ENCODE peak calls at places on chromosomes 3 and 15, in seven cellular contexts. V is breast epithelium, Z is ovary, P is BJ, L is right lobe of liver, R is heart right ventricle, X is pancreas. O is an unnamed sample.

GRCh38 chr3:40468018-40468417 is 8.9 kb upstream of the ZNF619 start:
- DNase-seq in V (no peak), Z (no peak), P (no peak), L (no peak), R (no peak), X (no peak), O (no peak)

GRCh38 chr15:70152070-70152480 is 54.4 kb upstream of the TLE3 start:
- DNase-seq in V (no peak), Z (no peak), P (no peak), L (peak), R (no peak), X (no peak), O (no peak)

GRCh38 chr15:76199106-76200082 is 111.9 kb downstream of the ETFA start:
- DNase-seq in V (no peak), Z (peak), P (no peak), L (no peak), R (peak), X (no peak), O (no peak)

GRCh38 chr3:113094514-113094913 is 103.7 kb downstream of the GTPBP8 start:
- DNase-seq in V (no peak), Z (no peak), P (no peak), L (no peak), R (no peak), X (no peak), O (no peak)

GRCh38 chr15:40469776-40470390 is 901 bp upstream of the CHST14 start:
- DNase-seq in V (no peak), Z (no peak), P (no peak), L (no peak), R (no peak), X (no peak), O (no peak)

GRCh38 chr3:137121704-137122314 is 164.0 kb downstream of the IL20RB start:
- DNase-seq in V (no peak), Z (no peak), P (no peak), L (peak), R (no peak), X (no peak), O (no peak)

GRCh38 chr15:43086551-43086950 is 19.3 kb downstream of the UBR1 start:
- DNase-seq in V (no peak), Z (no peak), P (no peak), L (no peak), R (no peak), X (no peak), O (no peak)

GRCh38 chr3:123099331-123100191 is 32.7 kb downstream of the PDIA5 start:
- DNase-seq in V (no peak), Z (no peak), P (no peak), L (no peak), R (no peak), X (no peak), O (no peak)

GRCh38 chr3:45218578-45219390 is 7.3 kb downstream of the TMEM158 start:
- DNase-seq in V (no peak), Z (no peak), P (no peak), L (no peak), R (no peak), X (no peak), O (no peak)

GRCh38 chr3:138031536-138031935 is 21.6 kb downstream of the CLDN18 start:
- DNase-seq in V (no peak), Z (no peak), P (no peak), L (no peak), R (no peak), X (no peak), O (no peak)

GRCh38 chr15:45703670-45704328 is 69.0 kb downstream of the SQOR start:
- DNase-seq in V (no peak), Z (no peak), P (no peak), L (no peak), R (no peak), X (no peak), O (no peak)
- H3K4me3 ChIP-seq in V (no peak), Z (no peak), P (no peak), L (no peak), R (peak), X (no peak), O (peak)

DNA sequence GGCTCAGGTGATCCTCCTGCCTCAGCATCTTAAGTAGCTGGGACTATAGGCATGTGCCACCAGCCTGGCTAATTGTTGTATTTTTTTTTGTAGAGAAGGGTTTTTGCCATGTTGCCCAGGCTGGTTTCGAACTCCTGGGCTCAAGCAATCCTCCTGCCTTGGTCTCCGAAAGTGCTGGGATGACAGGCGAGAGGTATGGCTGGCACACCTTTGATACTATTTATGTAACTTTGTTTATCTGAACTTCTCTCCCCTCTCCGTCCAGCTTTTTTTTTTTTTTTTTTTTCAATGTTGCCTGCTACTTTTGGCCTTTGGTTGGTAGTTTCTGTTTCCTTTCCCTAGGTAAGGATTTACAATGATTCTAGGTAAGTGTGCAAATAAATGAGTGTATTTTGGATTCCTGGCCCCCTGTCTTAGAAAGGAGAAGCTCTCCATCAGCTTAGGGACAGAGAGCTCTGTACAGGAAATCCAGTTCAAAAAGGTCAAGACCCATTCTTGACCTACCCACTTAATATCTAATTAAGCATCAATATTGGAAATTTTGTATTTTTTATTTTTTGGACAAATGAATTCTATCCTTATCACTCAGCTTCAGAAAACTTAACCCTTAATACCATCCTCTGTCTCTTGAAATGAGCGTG is 6.8 kb downstream of the ARL6IP5 start:
- DNase-seq in V (no peak), Z (no peak), P (no peak), L (no peak), R (no peak), X (no peak), O (no peak)
- H3K4me3 ChIP-seq in V (no peak), Z (no peak), P (no peak), L (no peak), R (no peak), X (no peak), O (peak)

DNA sequence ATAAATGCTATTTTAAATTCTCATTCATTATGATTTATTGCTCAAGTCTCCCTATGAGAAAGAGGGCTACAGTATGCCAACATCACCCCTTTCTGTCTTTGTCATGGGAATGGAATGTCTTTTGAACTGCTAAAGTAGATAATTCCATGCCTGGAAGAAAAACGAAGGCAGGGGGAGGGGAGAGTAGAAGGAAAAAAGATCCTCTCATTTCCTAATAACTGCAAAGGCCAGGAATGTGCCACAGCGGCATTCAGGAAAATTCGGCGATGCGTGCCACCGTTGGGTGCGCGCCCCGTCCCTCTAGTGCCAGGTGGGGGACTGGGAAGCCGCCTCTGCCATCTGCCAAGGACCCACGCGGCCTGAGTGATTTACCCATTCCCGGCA is 54.7 kb downstream of the CPN2 start:
- DNase-seq in V (peak), Z (peak), P (no peak), L (no peak), R (no peak), X (no peak), O (no peak)
- H3K4me3 ChIP-seq in V (peak), Z (peak), P (no peak), L (peak), R (peak), X (peak), O (peak)

DNA sequence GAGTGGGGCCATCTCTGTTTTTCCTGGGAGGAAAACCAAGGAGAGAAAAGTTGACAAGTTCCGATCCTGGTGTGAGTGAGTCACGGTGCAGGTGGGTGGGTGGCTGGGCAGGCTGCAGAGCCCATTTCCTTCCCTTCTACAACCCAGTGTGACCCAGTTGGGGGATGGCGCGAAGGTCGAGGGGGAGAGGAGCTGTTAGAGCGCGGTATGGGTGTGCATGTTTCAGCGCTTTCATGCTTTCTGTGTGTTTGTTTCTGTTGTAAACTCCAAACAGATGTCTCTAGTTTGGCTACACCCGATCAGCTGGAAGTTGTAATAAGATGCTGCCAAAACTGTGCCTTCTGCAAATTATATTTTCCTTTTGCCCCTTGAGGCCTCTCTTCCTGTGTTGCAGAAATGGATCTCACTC is 3.8 kb downstream of the FAM43A start:
- DNase-seq in V (no peak), Z (no peak), P (no peak), L (no peak), R (peak), X (no peak), O (no peak)
- H3K4me3 ChIP-seq in V (no peak), Z (no peak), P (peak), L (no peak), R (peak), X (no peak), O (peak)

GRCh38 chr15:91855241-91855640 is 1.7 kb downstream of the SLCO3A1 start:
- DNase-seq in V (no peak), Z (no peak), P (no peak), L (no peak), R (no peak), X (no peak), O (no peak)
- H3K4me3 ChIP-seq in V (peak), Z (no peak), P (no peak), L (no peak), R (peak), X (no peak), O (peak)

DNA sequence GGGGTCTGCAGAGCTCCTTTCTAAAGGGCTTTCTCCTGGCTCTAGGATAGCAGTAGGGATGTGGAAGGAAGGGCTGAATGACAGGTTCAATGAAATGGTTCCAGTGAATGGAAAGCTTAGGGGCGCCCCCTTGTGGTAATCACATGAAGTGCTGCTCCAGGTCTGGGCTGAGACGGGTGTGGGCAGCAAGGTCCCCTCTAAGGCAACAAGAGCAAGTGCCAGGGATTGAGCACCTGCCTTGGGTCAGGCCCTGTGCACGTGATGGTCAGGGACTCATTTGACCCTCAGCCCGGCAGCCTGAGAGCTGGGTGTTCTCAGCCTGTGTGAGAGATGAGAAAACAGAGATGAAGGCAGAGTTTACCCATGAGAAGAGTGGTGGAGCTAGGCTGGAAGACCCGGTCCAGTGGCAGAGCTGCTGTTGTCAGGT is 12.1 kb upstream of the CX3CR1 start:
- DNase-seq in V (peak), Z (peak), P (no peak), L (peak), R (peak), X (peak), O (peak)
- H3K4me3 ChIP-seq in V (no peak), Z (no peak), P (no peak), L (no peak), R (no peak), X (no peak), O (no peak)

GRCh38 chr3:50625131-50625878 is 8.4 kb downstream of the MAPKAPK3 start:
- DNase-seq in V (no peak), Z (no peak), P (no peak), L (no peak), R (no peak), X (no peak), O (no peak)
- H3K4me3 ChIP-seq in V (no peak), Z (no peak), P (no peak), L (no peak), R (no peak), X (no peak), O (no peak)

DNA sequence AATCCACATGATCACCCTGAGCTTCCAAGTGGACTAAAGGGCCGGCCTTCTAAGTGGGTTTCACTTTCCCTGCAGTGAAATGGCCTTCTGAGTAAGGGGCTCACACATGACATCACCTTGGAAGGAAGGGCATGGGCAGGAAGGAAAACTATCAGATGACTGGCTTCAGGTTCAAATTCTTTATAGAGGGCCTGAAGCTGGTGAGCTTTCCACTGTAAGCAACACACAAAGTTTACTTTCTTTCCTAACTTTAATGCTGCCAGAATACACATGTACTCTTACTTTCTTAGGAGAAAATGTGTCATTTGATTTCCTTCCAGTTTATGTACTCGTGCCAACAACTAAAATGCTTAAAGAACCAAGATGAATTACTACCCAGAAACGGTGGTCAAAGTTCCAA is 475.6 kb downstream of the FOXP1 start:
- DNase-seq in V (no peak), Z (no peak), P (no peak), L (no peak), R (no peak), X (no peak), O (no peak)
- H3K4me3 ChIP-seq in V (no peak), Z (no peak), P (no peak), L (no peak), R (no peak), X (no peak), O (no peak)

GRCh38 chr15:66706225-66706732 is 4.2 kb downstream of the SMAD6 start:
- DNase-seq in V (no peak), Z (no peak), P (no peak), L (no peak), R (no peak), X (peak), O (no peak)
- H3K4me3 ChIP-seq in V (peak), Z (peak), P (peak), L (peak), R (peak), X (no peak), O (peak)

GRCh38 chr15:93035953-93036810 is 52.8 kb downstream of the RGMA start:
- DNase-seq in V (no peak), Z (peak), P (no peak), L (peak), R (no peak), X (peak), O (peak)

GRCh38 chr15:93034512-93034911 is 54.5 kb downstream of the RGMA start:
- DNase-seq in V (no peak), Z (peak), P (no peak), L (peak), R (no peak), X (no peak), O (no peak)

GRCh38 chr15:93033434-93034045 is 55.5 kb downstream of the RGMA start:
- DNase-seq in V (no peak), Z (peak), P (no peak), L (peak), R (no peak), X (peak), O (no peak)

GRCh38 chr15:93036922-93037321 is 52.1 kb downstream of the RGMA start:
- DNase-seq in V (no peak), Z (peak), P (no peak), L (peak), R (no peak), X (peak), O (no peak)

GRCh38 chr15:93035092-93035915 is 53.7 kb downstream of the RGMA start:
- DNase-seq in V (no peak), Z (peak), P (no peak), L (peak), R (no peak), X (peak), O (no peak)
- H3K4me3 ChIP-seq in V (no peak), Z (no peak), P (no peak), L (no peak), R (no peak), X (no peak), O (no peak)